ENCODE peak calls at places on chromosomes 12 and 14, in four cellular contexts. E is spleen, V is transverse colon, B is GM12878. H is an unnamed sample.

GRCh38 chr14:55071870-55072640 is 20.6 kb downstream of the MAPK1IP1L start:
- DNase-seq in E (no peak), V (no peak), B (peak; percentile 92), H (no peak)

GRCh38 chr12:38155526-38156496 is 160.8 kb upstream of the ALG10B start:
- DNase-seq in E (peak; percentile 57), V (no peak), B (no peak), H (no peak)

GRCh38 chr14:31543969-31544799 is 17.0 kb upstream of the NUBPL start:
- DNase-seq in E (no peak), V (no peak), B (no peak), H (peak; percentile 57)

GRCh38 chr12:132812631-132813305 is 15.9 kb downstream of the GOLGA3 start:
- DNase-seq in E (no peak), V (no peak), B (no peak), H (no peak)

GRCh38 chr12:113781415-113782198 is 184.5 kb downstream of the RBM19 start:
- DNase-seq in E (no peak), V (no peak), B (no peak), H (peak; percentile 46)

GRCh38 chr14:69475194-69475818 is 9.2 kb upstream of the PLEKHD1 start:
- DNase-seq in E (no peak), V (no peak), B (no peak), H (peak; percentile 65)

GRCh38 chr14:34170891-34171290 is 220.0 kb upstream of the EGLN3 start:
- DNase-seq in E (no peak), V (no peak), B (no peak), H (no peak)

GRCh38 chr12:116980083-116980482 is 69.3 kb downstream of the FBXW8 start:
- DNase-seq in E (no peak), V (no peak), B (no peak), H (no peak)

GRCh38 chr12:122403831-122404230 is 18.6 kb downstream of the CLIP1 start:
- DNase-seq in E (no peak), V (no peak), B (no peak), H (no peak)

GRCh38 chr12:77377116-77377515 is 311.7 kb upstream of the E2F7 start:
- DNase-seq in E (no peak), V (no peak), B (no peak), H (no peak)

GRCh38 chr14:65792208-65792905 is 379.8 kb downstream of the FUT8 start:
- DNase-seq in E (no peak), V (no peak), B (no peak), H (no peak)

GRCh38 chr12:52151859-52152783 is 39.7 kb downstream of the KRT80 start:
- DNase-seq in E (peak; percentile 90), V (peak; percentile 77), B (no peak), H (peak; percentile 91)

GRCh38 chr14:88584451-88584850 is 21.6 kb downstream of the ZC3H14 start:
- DNase-seq in E (no peak), V (no peak), B (no peak), H (no peak)

GRCh38 chr14:88588081-88588480 is 25.2 kb downstream of the ZC3H14 start:
- DNase-seq in E (no peak), V (no peak), B (no peak), H (no peak)

GRCh38 chr14:88592016-88592415 is 29.2 kb downstream of the ZC3H14 start:
- DNase-seq in E (no peak), V (no peak), B (no peak), H (no peak)

GRCh38 chr14:88590173-88590572 is 27.3 kb downstream of the ZC3H14 start:
- DNase-seq in E (no peak), V (no peak), B (no peak), H (no peak)
- TF ChIP-seq CTCF in E (no peak), V (no peak), B (no peak), H (no peak)

GRCh38 chr12:46364300-46364696 is 8.3 kb downstream of the SLC38A2 start:
- DNase-seq in E (no peak), V (no peak), B (no peak), H (no peak)
- TF ChIP-seq POLR2AphosphoS5 in E (no peak), V (no peak), B (no peak), H (peak; percentile 2)

DNA sequence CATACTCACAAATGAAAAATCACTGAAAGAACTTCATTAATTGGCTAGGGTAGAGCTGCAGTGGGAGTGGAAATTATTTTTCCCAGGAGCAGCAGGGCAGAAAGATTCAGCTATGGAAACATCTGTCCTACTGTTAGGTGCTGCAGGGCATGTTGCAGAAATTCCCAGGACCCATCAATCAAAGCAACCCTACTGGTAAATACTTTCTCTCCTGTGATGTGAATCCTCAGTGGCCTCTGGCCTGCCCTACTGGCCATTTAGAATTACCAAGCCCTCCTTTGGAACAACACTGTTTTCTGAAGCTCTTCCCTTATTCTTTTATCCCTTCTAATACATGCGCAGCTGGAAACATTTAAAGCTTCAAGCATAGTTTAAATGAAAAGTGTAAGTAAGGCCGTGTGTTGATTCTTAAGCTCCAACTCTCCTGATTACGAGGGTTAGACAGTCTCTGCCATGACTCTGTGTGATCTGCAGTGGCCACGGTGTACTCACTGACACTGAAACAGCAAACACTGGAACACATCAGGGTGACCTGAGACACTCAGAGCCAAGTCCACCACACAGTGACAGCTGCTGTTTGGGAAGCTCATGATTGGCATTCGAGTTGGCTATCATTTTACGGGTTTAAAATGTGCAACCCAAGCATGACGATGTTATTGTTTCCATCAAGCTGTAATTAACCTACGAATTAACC is 62.6 kb upstream of the TMCC3 start:
- DNase-seq in E (no peak), V (no peak), B (no peak), H (no peak)
- TF ChIP-seq CTCF in E (no peak), V (no peak), B (no peak), H (no peak)

GRCh38 chr14:87940894-87941293 is 52.1 kb downstream of the GALC start:
- DNase-seq in E (no peak), V (no peak), B (no peak), H (no peak)
- TF ChIP-seq POLR2AphosphoS5 in E (no peak), V (no peak), B (no peak), H (no peak)